ENCODE peak calls at places on chromosomes 13 and 19, in seven cellular contexts. One of them, this sample, is unnamed.

GRCh38 chr19:54172764-54173699 is at the start of gene TMC4:
- DNase-seq in H9: peak; percentile 96
- DNase-seq in IMR-90: no peak
- DNase-seq in neuronal stem cell: no peak
- DNase-seq in H1: peak; percentile 82
- DNase-seq in mesenchymal stem cell: peak; percentile 48
- DNase-seq in trophoblast cell: peak; percentile 97
- DNase-seq in this sample: peak; percentile 92

GRCh38 chr19:1668339-1669123 is 16.1 kb upstream of the TCF3 start:
- DNase-seq in H9: no peak
- DNase-seq in IMR-90: no peak
- DNase-seq in neuronal stem cell: no peak
- DNase-seq in H1: peak; percentile 69
- DNase-seq in mesenchymal stem cell: peak; percentile 18
- DNase-seq in trophoblast cell: no peak
- DNase-seq in this sample: no peak

GRCh38 chr13:59834801-59835200 is 328.9 kb downstream of the DIAPH3 start:
- DNase-seq in H9: no peak
- DNase-seq in IMR-90: peak; percentile 49
- DNase-seq in neuronal stem cell: no peak
- DNase-seq in H1: no peak
- DNase-seq in mesenchymal stem cell: peak; percentile 64
- DNase-seq in trophoblast cell: no peak
- DNase-seq in this sample: no peak

GRCh38 chr13:24270639-24271131 is 38.7 kb upstream of the C1QTNF9 start:
- DNase-seq in H9: no peak
- DNase-seq in IMR-90: peak; percentile 47
- DNase-seq in neuronal stem cell: no peak
- DNase-seq in H1: no peak
- DNase-seq in mesenchymal stem cell: peak; percentile 73
- DNase-seq in trophoblast cell: peak; percentile 43
- DNase-seq in this sample: peak; percentile 14

GRCh38 chr13:90185734-90186133 is 1161.8 kb upstream of the MIR17HG start:
- DNase-seq in H9: no peak
- DNase-seq in IMR-90: no peak
- DNase-seq in neuronal stem cell: no peak
- DNase-seq in H1: no peak
- DNase-seq in mesenchymal stem cell: peak; percentile 11
- DNase-seq in trophoblast cell: no peak
- DNase-seq in this sample: no peak

GRCh38 chr13:101308247-101309013 is 107.9 kb downstream of the NALCN start:
- DNase-seq in H9: no peak
- DNase-seq in IMR-90: no peak
- DNase-seq in neuronal stem cell: no peak
- DNase-seq in H1: no peak
- DNase-seq in mesenchymal stem cell: no peak
- DNase-seq in trophoblast cell: peak; percentile 11
- DNase-seq in this sample: no peak

GRCh38 chr19:47228937-47229673 is 1.9 kb downstream of the BBC3 start:
- DNase-seq in H9: no peak
- DNase-seq in IMR-90: peak; percentile 61
- DNase-seq in neuronal stem cell: no peak
- DNase-seq in H1: no peak
- DNase-seq in mesenchymal stem cell: peak; percentile 79
- DNase-seq in trophoblast cell: no peak
- DNase-seq in this sample: peak; percentile 43

GRCh38 chr13:113723400-113724015 is 35.5 kb upstream of the TMEM255B start:
- DNase-seq in H9: no peak
- DNase-seq in IMR-90: no peak
- DNase-seq in neuronal stem cell: no peak
- DNase-seq in H1: no peak
- DNase-seq in mesenchymal stem cell: no peak
- DNase-seq in trophoblast cell: no peak
- DNase-seq in this sample: peak; percentile 95

GRCh38 chr13:95100525-95101121 is 200.6 kb downstream of the ABCC4 start:
- DNase-seq in H9: no peak
- DNase-seq in IMR-90: peak; percentile 77
- DNase-seq in neuronal stem cell: peak; percentile 74
- DNase-seq in H1: no peak
- DNase-seq in mesenchymal stem cell: peak; percentile 72
- DNase-seq in trophoblast cell: no peak
- DNase-seq in this sample: no peak

GRCh38 chr13:75186384-75186783 is 295.6 kb downstream of the TBC1D4 start:
- DNase-seq in H9: no peak
- DNase-seq in IMR-90: no peak
- DNase-seq in neuronal stem cell: no peak
- DNase-seq in H1: no peak
- DNase-seq in mesenchymal stem cell: peak; percentile 12
- DNase-seq in trophoblast cell: no peak
- DNase-seq in this sample: no peak

GRCh38 chr13:98571955-98572662 is 4.8 kb downstream of the STK24 start:
- DNase-seq in H9: no peak
- DNase-seq in IMR-90: peak; percentile 47
- DNase-seq in neuronal stem cell: no peak
- DNase-seq in H1: no peak
- DNase-seq in mesenchymal stem cell: peak; percentile 87
- DNase-seq in trophoblast cell: no peak
- DNase-seq in this sample: peak; percentile 22

DNA sequence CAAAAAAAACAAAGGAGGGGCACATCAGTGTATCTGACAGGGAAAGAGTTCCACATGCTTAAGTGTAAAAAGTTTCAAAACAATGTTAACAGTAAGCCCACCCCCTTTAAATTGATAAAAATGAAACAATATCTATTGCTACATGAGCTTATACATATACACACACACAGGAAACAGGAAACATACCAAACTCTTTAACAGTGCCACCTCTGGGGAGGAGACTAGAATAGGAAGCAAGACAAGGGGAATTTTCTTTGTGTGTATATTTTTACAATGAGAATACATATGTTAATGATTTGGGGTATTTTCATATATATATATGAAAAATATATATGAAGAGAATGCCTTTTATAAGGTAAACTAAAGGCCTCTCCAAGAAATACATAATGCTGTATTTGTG is 44.7 kb downstream of the TPT1 start:
- DNase-seq in H9: no peak
- DNase-seq in IMR-90: peak; percentile 37
- DNase-seq in neuronal stem cell: no peak
- DNase-seq in H1: no peak
- DNase-seq in mesenchymal stem cell: no peak
- DNase-seq in trophoblast cell: no peak
- DNase-seq in this sample: no peak
- H2BK5ac ChIP-seq in H9: no peak overlapping the region
- H2BK5ac ChIP-seq in IMR-90: no peak overlapping the region
- H2BK5ac ChIP-seq in neuronal stem cell: no peak overlapping the region
- H2BK5ac ChIP-seq in H1: no peak overlapping the region
- H2BK5ac ChIP-seq in mesenchymal stem cell: no peak overlapping the region
- H2BK5ac ChIP-seq in trophoblast cell: no peak overlapping the region
- H2BK5ac ChIP-seq in this sample: no peak overlapping the region

DNA sequence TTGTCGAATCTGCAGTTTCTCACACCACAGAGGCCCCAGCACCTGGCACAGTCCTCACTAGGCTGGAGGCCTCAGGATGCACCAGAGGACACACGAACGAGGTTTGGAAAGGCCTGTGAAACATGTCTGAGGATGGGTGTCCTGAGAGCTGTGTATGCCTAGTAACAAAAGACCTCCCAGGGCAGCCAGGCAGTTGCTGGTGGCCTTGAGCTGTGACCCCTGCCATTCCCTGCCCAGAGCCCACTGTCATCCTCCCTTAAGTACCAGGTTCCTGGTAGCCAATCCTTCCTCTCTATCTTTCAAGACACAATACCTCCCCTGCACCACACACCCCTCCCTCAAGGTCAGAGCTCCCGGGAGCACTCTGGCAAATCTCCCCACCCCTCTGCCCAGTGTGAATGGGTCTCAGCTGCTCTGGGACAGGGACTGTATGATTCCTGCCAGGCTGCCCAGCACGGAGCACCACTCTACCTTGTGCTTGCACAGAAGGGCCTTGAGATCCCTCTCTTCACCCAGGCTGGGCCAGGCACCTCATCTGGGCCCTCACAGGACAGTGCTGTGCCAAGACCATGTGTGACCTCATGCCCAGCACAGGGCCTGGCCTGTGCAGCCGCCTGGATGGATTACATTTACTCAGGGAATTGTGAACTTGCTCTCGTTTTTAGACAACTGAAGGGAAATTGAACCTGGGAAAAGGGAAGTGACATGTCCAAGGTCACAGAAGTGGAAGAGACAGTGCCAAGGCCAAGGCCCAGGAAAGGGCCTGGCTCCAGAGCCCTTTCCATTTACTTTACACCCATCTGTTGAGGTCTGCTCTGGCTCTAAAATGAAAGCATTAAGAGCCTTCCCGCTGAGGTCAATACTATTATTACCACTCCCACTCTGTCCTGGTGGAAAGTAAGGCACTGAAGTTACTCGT is 2.2 kb downstream of the ZNF787 start:
- DNase-seq in H9: no peak
- DNase-seq in IMR-90: no peak
- DNase-seq in neuronal stem cell: no peak
- DNase-seq in H1: no peak
- DNase-seq in mesenchymal stem cell: no peak
- DNase-seq in trophoblast cell: no peak
- DNase-seq in this sample: no peak
- H3K4ac ChIP-seq in H9: no peak overlapping the region
- H3K4ac ChIP-seq in IMR-90: peak overlapping the region; percentile 58
- H3K4ac ChIP-seq in neuronal stem cell: no peak overlapping the region
- H3K4ac ChIP-seq in H1: no peak overlapping the region
- H3K4ac ChIP-seq in mesenchymal stem cell: peak overlapping the region; percentile 30
- H3K4ac ChIP-seq in trophoblast cell: peak overlapping the region; percentile 99
- H3K4ac ChIP-seq in this sample: no peak overlapping the region

DNA sequence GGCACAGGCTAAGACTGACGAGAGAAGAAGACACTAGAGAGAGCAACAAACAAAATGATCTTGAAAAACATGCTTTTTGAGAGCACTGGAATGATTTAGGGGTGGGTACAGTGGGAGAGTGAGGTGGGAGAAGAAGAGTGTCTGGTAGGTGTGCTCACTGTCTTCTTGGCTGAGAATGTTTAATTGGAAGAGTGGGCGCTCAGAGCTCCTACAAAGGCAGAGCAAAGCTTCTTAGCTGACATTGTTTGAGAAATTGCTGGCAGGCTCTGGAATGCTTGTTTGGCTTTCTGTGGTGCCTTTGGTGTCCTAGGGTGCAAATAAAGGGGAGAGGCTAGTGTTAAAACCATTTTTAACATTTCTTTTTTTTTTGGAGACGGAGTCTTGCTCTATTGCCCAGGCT is 1.5 kb upstream of the LIPE start:
- DNase-seq in H9: no peak
- DNase-seq in IMR-90: no peak
- DNase-seq in neuronal stem cell: no peak
- DNase-seq in H1: no peak
- DNase-seq in mesenchymal stem cell: no peak
- DNase-seq in trophoblast cell: no peak
- DNase-seq in this sample: no peak
- H2BK5ac ChIP-seq in H9: no peak overlapping the region
- H2BK5ac ChIP-seq in IMR-90: no peak overlapping the region
- H2BK5ac ChIP-seq in neuronal stem cell: no peak overlapping the region
- H2BK5ac ChIP-seq in H1: no peak overlapping the region
- H2BK5ac ChIP-seq in mesenchymal stem cell: no peak overlapping the region
- H2BK5ac ChIP-seq in trophoblast cell: no peak overlapping the region
- H2BK5ac ChIP-seq in this sample: no peak overlapping the region

DNA sequence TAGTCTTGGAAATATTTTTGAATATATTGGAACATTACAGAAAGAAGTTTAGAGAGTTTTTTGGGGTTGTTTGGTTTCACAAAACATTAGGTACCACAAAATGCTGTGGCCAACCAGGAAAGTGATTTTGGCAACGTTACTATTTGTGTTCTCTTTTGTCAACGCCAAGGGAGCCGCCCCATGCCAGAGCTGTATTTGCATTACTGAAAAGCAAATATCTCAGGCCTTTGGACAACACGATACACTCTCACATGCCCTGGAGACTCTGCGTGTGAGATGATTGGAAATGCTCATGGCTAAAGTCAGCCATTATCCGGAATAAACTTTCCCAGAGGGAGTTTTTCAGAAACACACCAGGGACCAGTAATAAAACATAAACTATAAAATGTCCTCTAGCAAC is 324.6 kb downstream of the SHISA2 start:
- DNase-seq in H9: no peak
- DNase-seq in IMR-90: no peak
- DNase-seq in neuronal stem cell: no peak
- DNase-seq in H1: no peak
- DNase-seq in mesenchymal stem cell: no peak
- DNase-seq in trophoblast cell: no peak
- DNase-seq in this sample: no peak
- H3K4ac ChIP-seq in H9: no peak overlapping the region
- H3K4ac ChIP-seq in IMR-90: no peak overlapping the region
- H3K4ac ChIP-seq in neuronal stem cell: no peak overlapping the region
- H3K4ac ChIP-seq in H1: no peak overlapping the region
- H3K4ac ChIP-seq in mesenchymal stem cell: no peak overlapping the region
- H3K4ac ChIP-seq in trophoblast cell: no peak overlapping the region
- H3K4ac ChIP-seq in this sample: no peak overlapping the region

DNA sequence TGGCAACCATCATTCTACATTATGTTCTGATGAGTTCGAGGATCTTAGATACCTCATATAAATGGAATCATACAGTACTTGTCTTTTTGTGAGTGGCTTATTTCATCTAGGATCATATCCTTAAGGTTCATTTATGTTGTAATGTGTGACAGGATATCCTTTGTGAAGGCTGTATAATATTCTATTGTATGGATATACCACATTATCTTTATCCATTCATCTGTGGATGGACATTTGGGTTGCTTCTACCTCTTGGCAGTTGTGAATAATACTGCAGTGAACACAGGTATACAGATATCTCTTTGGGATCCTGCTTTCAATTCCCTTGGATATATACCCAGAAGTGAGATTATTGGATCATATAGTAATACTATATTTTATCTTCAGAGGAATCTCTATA is 33.2 kb upstream of the RFC3 start:
- DNase-seq in H9: no peak
- DNase-seq in IMR-90: no peak
- DNase-seq in neuronal stem cell: no peak
- DNase-seq in H1: no peak
- DNase-seq in mesenchymal stem cell: no peak
- DNase-seq in trophoblast cell: no peak
- DNase-seq in this sample: no peak
- H2BK5ac ChIP-seq in H9: no peak overlapping the region
- H2BK5ac ChIP-seq in IMR-90: no peak overlapping the region
- H2BK5ac ChIP-seq in neuronal stem cell: no peak overlapping the region
- H2BK5ac ChIP-seq in H1: no peak overlapping the region
- H2BK5ac ChIP-seq in mesenchymal stem cell: no peak overlapping the region
- H2BK5ac ChIP-seq in trophoblast cell: no peak overlapping the region
- H2BK5ac ChIP-seq in this sample: no peak overlapping the region

GRCh38 chr13:49456156-49456555 is 12.1 kb downstream of the SETDB2 start:
- DNase-seq in H9: no peak
- DNase-seq in IMR-90: peak; percentile 27
- DNase-seq in neuronal stem cell: no peak
- DNase-seq in H1: no peak
- DNase-seq in mesenchymal stem cell: no peak
- DNase-seq in trophoblast cell: no peak
- DNase-seq in this sample: no peak
- H3K4ac ChIP-seq in H9: no peak overlapping the region
- H3K4ac ChIP-seq in IMR-90: no peak overlapping the region
- H3K4ac ChIP-seq in neuronal stem cell: no peak overlapping the region
- H3K4ac ChIP-seq in H1: no peak overlapping the region
- H3K4ac ChIP-seq in mesenchymal stem cell: no peak overlapping the region
- H3K4ac ChIP-seq in trophoblast cell: no peak overlapping the region
- H3K4ac ChIP-seq in this sample: no peak overlapping the region

This sample was measured in mesendoderm.